ENCODE peak calls at places on chromosomes 11 and 22, in four cellular contexts. H, E, W and B are unnamed samples.

GRCh38 chr11:111585371-111585770 is 16.9 kb upstream of the SIK2 start:
- DNase-seq in H (no peak), E (no peak), W (no peak), B (no peak)

GRCh38 chr11:120121336-120121735 is 16.6 kb downstream of the TRIM29 start:
- DNase-seq in H (no peak), E (no peak), W (no peak), B (no peak)

GRCh38 chr11:66007201-66007634 is 4.6 kb upstream of the CST6 start:
- DNase-seq in H (no peak), E (peak), W (no peak), B (no peak)

GRCh38 chr22:43181321-43182076 is 5.4 kb downstream of the TTLL12 start:
- DNase-seq in H (no peak), E (no peak), W (no peak), B (no peak)

GRCh38 chr11:130858215-130858614 is 58.1 kb downstream of the SNX19 start:
- DNase-seq in H (no peak), E (peak), W (peak), B (no peak)

GRCh38 chr22:19811211-19811621 is 43.5 kb downstream of the GNB1L start:
- DNase-seq in H (peak), E (peak), W (no peak), B (no peak)

GRCh38 chr11:69356703-69357457 is 62.9 kb downstream of the MYEOV start:
- DNase-seq in H (peak), E (no peak), W (no peak), B (no peak)

GRCh38 chr22:49660794-49661781 is 166.6 kb downstream of the BRD1 start:
- DNase-seq in H (peak), E (no peak), W (no peak), B (peak)

GRCh38 chr11:112828433-112828832 is 132.8 kb upstream of the NCAM1 start:
- DNase-seq in H (no peak), E (no peak), W (no peak), B (no peak)
- TF ChIP-seq TEAD4 in H (no peak), E (no peak), W (no peak), B (no peak)

DNA sequence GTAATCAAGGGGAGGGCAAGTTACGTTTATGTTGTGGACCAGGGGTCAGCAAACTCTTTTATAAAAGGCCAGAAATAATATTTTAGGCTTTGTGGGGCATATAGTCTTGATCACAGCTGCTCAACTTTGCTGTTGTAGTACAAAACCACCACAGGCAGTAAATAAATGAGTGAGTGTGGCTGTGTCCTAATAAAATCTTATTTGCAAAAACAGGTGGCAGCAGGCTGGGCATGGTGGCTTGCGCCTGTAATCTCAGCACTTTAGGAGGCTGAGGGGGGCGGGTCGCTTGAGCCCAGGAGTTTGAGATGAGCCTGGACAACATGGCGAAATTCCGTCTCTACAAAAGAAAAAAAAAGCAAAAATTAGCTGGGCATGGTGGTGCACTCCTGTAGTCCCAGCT is 57.9 kb upstream of the NUP160 start:
- DNase-seq in H (no peak), E (no peak), W (no peak), B (no peak)
- TF ChIP-seq TEAD4 in H (no peak), E (no peak), W (no peak), B (no peak)

GRCh38 chr22:31958625-31959239 is 14.4 kb downstream of the YWHAH start:
- DNase-seq in H (no peak), E (no peak), W (no peak), B (no peak)
- TF ChIP-seq TEAD4 in H (no peak), E (no peak), W (no peak), B (no peak)

GRCh38 chr11:75059299-75059698 is 37.4 kb downstream of the OR2AT4 start:
- DNase-seq in H (no peak), E (no peak), W (no peak), B (no peak)

GRCh38 chr11:75068993-75069392 is 27.7 kb downstream of the OR2AT4 start:
- DNase-seq in H (no peak), E (no peak), W (no peak), B (no peak)

GRCh38 chr11:75066061-75066460 is 30.6 kb downstream of the OR2AT4 start:
- DNase-seq in H (no peak), E (no peak), W (no peak), B (no peak)

GRCh38 chr11:75068559-75068958 is 28.1 kb downstream of the OR2AT4 start:
- DNase-seq in H (no peak), E (no peak), W (no peak), B (no peak)

DNA sequence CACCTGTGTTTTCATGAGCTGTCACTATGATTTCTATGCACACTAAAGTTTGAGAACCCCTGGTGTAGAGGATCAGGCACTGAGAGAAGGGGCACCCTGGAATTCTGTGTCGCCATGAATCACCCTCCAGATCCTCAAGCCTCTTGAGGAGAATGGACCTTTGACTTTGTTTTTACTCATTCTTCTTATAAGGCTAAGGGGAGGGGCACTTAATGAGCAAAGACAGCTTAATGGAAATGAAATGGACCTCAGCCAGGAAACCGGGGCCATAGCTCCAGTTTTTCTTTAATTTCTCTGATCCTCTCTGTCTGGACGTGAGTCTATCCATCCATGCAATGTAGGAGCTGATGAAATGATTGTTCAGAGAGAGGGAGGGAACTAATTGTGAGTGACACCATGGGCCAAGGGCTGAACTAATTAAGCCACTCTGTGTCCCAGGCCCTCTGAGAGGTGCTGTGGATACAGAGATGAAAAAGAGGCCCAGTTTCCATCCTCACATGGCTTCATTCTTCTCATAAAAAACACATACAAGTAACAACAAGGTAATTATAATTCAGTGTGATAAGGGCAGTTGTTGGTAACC is 32.9 kb downstream of the OR2AT4 start:
- DNase-seq in H (no peak), E (no peak), W (no peak), B (no peak)
- TF ChIP-seq TEAD4 in H (no peak), E (no peak), W (no peak), B (no peak)

DNA sequence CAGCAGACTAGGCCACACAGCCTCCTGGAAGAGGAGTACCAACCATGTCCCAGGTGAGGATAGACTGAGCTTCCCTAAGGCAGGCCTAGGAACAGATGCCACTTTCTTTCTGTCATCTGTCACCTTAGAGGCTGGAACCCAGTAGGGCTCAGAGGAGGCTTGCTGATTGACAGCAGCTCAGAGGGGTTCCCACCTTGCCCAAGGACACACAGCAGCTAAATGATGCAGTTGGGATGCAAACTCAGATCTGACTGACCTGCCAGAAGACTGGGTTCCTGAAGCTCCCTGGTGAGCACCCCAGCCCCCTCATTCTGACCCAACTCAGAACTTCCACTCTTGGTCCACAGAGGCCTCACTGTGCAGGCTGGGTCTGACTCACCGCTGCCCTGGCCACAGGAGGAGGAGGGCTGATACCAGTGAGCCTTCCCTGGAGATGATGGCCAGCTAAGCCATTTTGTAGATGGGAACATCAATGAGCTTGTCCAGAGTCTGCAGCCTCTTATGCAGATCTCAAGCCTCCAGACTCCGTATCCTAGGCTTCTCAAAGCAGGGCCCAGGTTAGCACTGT is 14.0 kb downstream of the CAPN5 start:
- DNase-seq in H (no peak), E (no peak), W (no peak), B (no peak)
- TF ChIP-seq TEAD4 in H (no peak), E (no peak), W (no peak), B (no peak)